ENCODE peak calls at places on chromosomes 11 and 22, in ten cellular contexts. One of them, this sample, is unnamed.

GRCh38 chr22:47187558-47187957 is 425.1 kb downstream of the TBC1D22A start:
- DNase-seq in aorta: no peak
- DNase-seq in skeletal muscle cell: no peak
- DNase-seq in IMR-90: no peak
- DNase-seq in mucosa of gallbladder: no peak
- DNase-seq in WTC11: no peak
- DNase-seq in C1 segment of cervical spinal cord: no peak
- DNase-seq in NCI-H1105: no peak
- DNase-seq in non-pigmented ciliary epithelial cell: no peak
- DNase-seq in HEK293T: no peak
- DNase-seq in this sample: peak

GRCh38 chr22:32326647-32327046 is 31.0 kb upstream of the RFPL3 start:
- DNase-seq in aorta: no peak
- DNase-seq in skeletal muscle cell: no peak
- DNase-seq in IMR-90: no peak
- DNase-seq in mucosa of gallbladder: no peak
- DNase-seq in WTC11: no peak
- DNase-seq in C1 segment of cervical spinal cord: no peak
- DNase-seq in NCI-H1105: no peak
- DNase-seq in non-pigmented ciliary epithelial cell: no peak
- DNase-seq in HEK293T: no peak
- DNase-seq in this sample: no peak

GRCh38 chr11:77548552-77549439 is 41.0 kb upstream of the AQP11 start:
- DNase-seq in aorta: no peak
- DNase-seq in skeletal muscle cell: no peak
- DNase-seq in IMR-90: no peak
- DNase-seq in mucosa of gallbladder: no peak
- DNase-seq in WTC11: no peak
- DNase-seq in C1 segment of cervical spinal cord: no peak
- DNase-seq in NCI-H1105: no peak
- DNase-seq in non-pigmented ciliary epithelial cell: no peak
- DNase-seq in HEK293T: no peak
- DNase-seq in this sample: no peak

GRCh38 chr11:118530683-118531596 is at the start of gene TMEM25:
- DNase-seq in aorta: peak
- DNase-seq in skeletal muscle cell: no peak
- DNase-seq in IMR-90: peak
- DNase-seq in mucosa of gallbladder: peak
- DNase-seq in WTC11: peak
- DNase-seq in C1 segment of cervical spinal cord: peak
- DNase-seq in NCI-H1105: peak
- DNase-seq in non-pigmented ciliary epithelial cell: no peak
- DNase-seq in HEK293T: peak
- DNase-seq in this sample: no peak

GRCh38 chr11:46692450-46692849 is 8.0 kb downstream of the ARHGAP1 start:
- DNase-seq in aorta: no peak
- DNase-seq in skeletal muscle cell: no peak
- DNase-seq in IMR-90: no peak
- DNase-seq in mucosa of gallbladder: no peak
- DNase-seq in WTC11: no peak
- DNase-seq in C1 segment of cervical spinal cord: no peak
- DNase-seq in NCI-H1105: no peak
- DNase-seq in non-pigmented ciliary epithelial cell: no peak
- DNase-seq in HEK293T: no peak
- DNase-seq in this sample: no peak

GRCh38 chr22:25202290-25202921 is 2.7 kb downstream of the CRYBB3 start:
- DNase-seq in aorta: peak
- DNase-seq in skeletal muscle cell: peak
- DNase-seq in IMR-90: peak
- DNase-seq in mucosa of gallbladder: peak
- DNase-seq in WTC11: peak
- DNase-seq in C1 segment of cervical spinal cord: no peak
- DNase-seq in NCI-H1105: peak
- DNase-seq in non-pigmented ciliary epithelial cell: no peak
- DNase-seq in HEK293T: peak
- DNase-seq in this sample: no peak

GRCh38 chr22:46762238-46763050 is at the start of gene TBC1D22A:
- DNase-seq in aorta: peak
- DNase-seq in skeletal muscle cell: peak
- DNase-seq in IMR-90: peak
- DNase-seq in mucosa of gallbladder: peak
- DNase-seq in WTC11: peak
- DNase-seq in C1 segment of cervical spinal cord: peak
- DNase-seq in NCI-H1105: peak
- DNase-seq in non-pigmented ciliary epithelial cell: peak
- DNase-seq in HEK293T: peak
- DNase-seq in this sample: peak

GRCh38 chr11:3834349-3835099 is 6.2 kb downstream of the RHOG start:
- DNase-seq in aorta: peak
- DNase-seq in skeletal muscle cell: no peak
- DNase-seq in IMR-90: no peak
- DNase-seq in mucosa of gallbladder: no peak
- DNase-seq in WTC11: peak
- DNase-seq in C1 segment of cervical spinal cord: peak
- DNase-seq in NCI-H1105: no peak
- DNase-seq in non-pigmented ciliary epithelial cell: no peak
- DNase-seq in HEK293T: no peak
- DNase-seq in this sample: peak

GRCh38 chr22:22926359-22927195 is 39.0 kb downstream of the IGLL5 start:
- DNase-seq in aorta: no peak
- DNase-seq in skeletal muscle cell: no peak
- DNase-seq in IMR-90: no peak
- DNase-seq in mucosa of gallbladder: no peak
- DNase-seq in WTC11: no peak
- DNase-seq in C1 segment of cervical spinal cord: no peak
- DNase-seq in NCI-H1105: no peak
- DNase-seq in non-pigmented ciliary epithelial cell: no peak
- DNase-seq in HEK293T: no peak
- DNase-seq in this sample: no peak

GRCh38 chr22:37932821-37933578 is 20.4 kb downstream of the C22orf23 start:
- DNase-seq in aorta: no peak
- DNase-seq in skeletal muscle cell: no peak
- DNase-seq in IMR-90: no peak
- DNase-seq in mucosa of gallbladder: no peak
- DNase-seq in WTC11: no peak
- DNase-seq in C1 segment of cervical spinal cord: no peak
- DNase-seq in NCI-H1105: peak
- DNase-seq in non-pigmented ciliary epithelial cell: no peak
- DNase-seq in HEK293T: no peak
- DNase-seq in this sample: no peak

GRCh38 chr11:61791737-61792309 is 576 bp downstream of the TMEM258 start:
- DNase-seq in aorta: peak
- DNase-seq in skeletal muscle cell: peak
- DNase-seq in IMR-90: peak
- DNase-seq in mucosa of gallbladder: peak
- DNase-seq in WTC11: peak
- DNase-seq in C1 segment of cervical spinal cord: peak
- DNase-seq in NCI-H1105: peak
- DNase-seq in non-pigmented ciliary epithelial cell: peak
- DNase-seq in HEK293T: peak
- DNase-seq in this sample: peak

GRCh38 chr11:74749127-74749964 is 697 bp downstream of the RNF169 start:
- DNase-seq in aorta: peak
- DNase-seq in skeletal muscle cell: no peak
- DNase-seq in IMR-90: peak
- DNase-seq in mucosa of gallbladder: peak
- DNase-seq in WTC11: peak
- DNase-seq in C1 segment of cervical spinal cord: no peak
- DNase-seq in NCI-H1105: peak
- DNase-seq in non-pigmented ciliary epithelial cell: no peak
- DNase-seq in HEK293T: peak
- DNase-seq in this sample: peak

GRCh38 chr22:24737582-24737981 is 36.9 kb downstream of the PIWIL3 start:
- DNase-seq in aorta: no peak
- DNase-seq in skeletal muscle cell: no peak
- DNase-seq in IMR-90: no peak
- DNase-seq in mucosa of gallbladder: no peak
- DNase-seq in WTC11: no peak
- DNase-seq in C1 segment of cervical spinal cord: no peak
- DNase-seq in NCI-H1105: no peak
- DNase-seq in non-pigmented ciliary epithelial cell: no peak
- DNase-seq in HEK293T: no peak
- DNase-seq in this sample: no peak

This sample was measured in CD14-positive monocyte.